ENCODE peak calls at places on chromosomes 16 and 17, in seven cellular contexts. C is effector memory CD4-positive, alpha-beta T cell; G is HFF-Myc; D is MG63; P is K562; T is lower leg skin; H is foreskin fibroblast. I is an unnamed sample.

GRCh38 chr17:2719861-2720260 is 8.3 kb upstream of the CLUH start:
- DNase-seq in C (no peak), G (no peak), D (no peak), P (no peak), T (no peak), H (no peak), I (no peak)

GRCh38 chr16:75025766-75026165 is 26.9 kb downstream of the ZNRF1 start:
- DNase-seq in C (no peak), G (no peak), D (peak), P (peak), T (no peak), H (no peak), I (no peak)

GRCh38 chr16:84611041-84611440 is 6.8 kb downstream of the COTL1 start:
- DNase-seq in C (no peak), G (no peak), D (no peak), P (no peak), T (no peak), H (no peak), I (no peak)

GRCh38 chr17:1201132-1201702 is 21.4 kb upstream of the ABR start:
- DNase-seq in C (no peak), G (no peak), D (no peak), P (no peak), T (no peak), H (no peak), I (peak)

GRCh38 chr17:37543527-37544122 is 53.9 kb downstream of the DUSP14 start:
- DNase-seq in C (no peak), G (no peak), D (no peak), P (no peak), T (no peak), H (peak), I (no peak)

GRCh38 chr16:89422905-89423630 is 67.3 kb downstream of the ANKRD11 start:
- DNase-seq in C (peak), G (no peak), D (peak), P (no peak), T (no peak), H (peak), I (peak)

GRCh38 chr17:29962656-29963055 is 21.2 kb downstream of the EFCAB5 start:
- DNase-seq in C (no peak), G (no peak), D (no peak), P (no peak), T (no peak), H (no peak), I (no peak)

GRCh38 chr16:68785715-68786114 is 48.6 kb downstream of the CDH1 start:
- DNase-seq in C (no peak), G (no peak), D (no peak), P (no peak), T (no peak), H (no peak), I (no peak)

GRCh38 chr16:28149016-28149888 is 62.5 kb downstream of the XPO6 start:
- DNase-seq in C (no peak), G (no peak), D (no peak), P (no peak), T (no peak), H (no peak), I (peak)

GRCh38 chr16:82033006-82033405 is 2.0 kb upstream of the HSD17B2 start:
- DNase-seq in C (no peak), G (no peak), D (no peak), P (no peak), T (no peak), H (no peak), I (no peak)

GRCh38 chr17:63973930-63974593 is 1.3 kb upstream of the SCN4A start:
- DNase-seq in C (no peak), G (no peak), D (peak), P (no peak), T (no peak), H (peak), I (no peak)

GRCh38 chr16:79598341-79599181 is 2.0 kb downstream of the MAF start:
- DNase-seq in C (peak), G (no peak), D (peak), P (no peak), T (peak), H (no peak), I (no peak)

GRCh38 chr16:30095166-30096078 is 591 bp downstream of the YPEL3 start:
- DNase-seq in C (no peak), G (no peak), D (no peak), P (no peak), T (peak), H (no peak), I (no peak)

GRCh38 chr16:67110136-67110847 is 551 bp downstream of the PHAF1 start:
- DNase-seq in C (no peak), G (no peak), D (no peak), P (no peak), T (no peak), H (no peak), I (no peak)

GRCh38 chr17:40458001-40458791 is 14.9 kb downstream of the IGFBP4 start:
- DNase-seq in C (no peak), G (peak), D (peak), P (no peak), T (no peak), H (peak), I (no peak)

GRCh38 chr17:4886830-4887229 is 12.5 kb upstream of the C17orf107 start:
- DNase-seq in C (no peak), G (no peak), D (no peak), P (no peak), T (no peak), H (no peak), I (no peak)

GRCh38 chr17:61129876-61130275 is 269.8 kb upstream of the TBX2 start:
- DNase-seq in C (no peak), G (no peak), D (peak), P (no peak), T (no peak), H (no peak), I (no peak)

GRCh38 chr17:67546578-67547527 is 169.8 kb downstream of the PITPNC1 start:
- DNase-seq in C (no peak), G (no peak), D (peak), P (no peak), T (no peak), H (peak), I (no peak)

GRCh38 chr17:31309525-31309924 is 4.3 kb downstream of the EVI2B start:
- DNase-seq in C (no peak), G (no peak), D (no peak), P (no peak), T (no peak), H (no peak), I (peak)

GRCh38 chr17:17812211-17813054 is 24.4 kb downstream of the SREBF1 start:
- DNase-seq in C (peak), G (no peak), D (no peak), P (peak), T (peak), H (no peak), I (no peak)

GRCh38 chr17:72539981-72540897 is 419.4 kb downstream of the SOX9 start:
- DNase-seq in C (no peak), G (no peak), D (peak), P (peak), T (peak), H (peak), I (no peak)

GRCh38 chr16:53611151-53611802 is 92.4 kb downstream of the RPGRIP1L start:
- DNase-seq in C (no peak), G (no peak), D (no peak), P (no peak), T (no peak), H (no peak), I (no peak)

DNA sequence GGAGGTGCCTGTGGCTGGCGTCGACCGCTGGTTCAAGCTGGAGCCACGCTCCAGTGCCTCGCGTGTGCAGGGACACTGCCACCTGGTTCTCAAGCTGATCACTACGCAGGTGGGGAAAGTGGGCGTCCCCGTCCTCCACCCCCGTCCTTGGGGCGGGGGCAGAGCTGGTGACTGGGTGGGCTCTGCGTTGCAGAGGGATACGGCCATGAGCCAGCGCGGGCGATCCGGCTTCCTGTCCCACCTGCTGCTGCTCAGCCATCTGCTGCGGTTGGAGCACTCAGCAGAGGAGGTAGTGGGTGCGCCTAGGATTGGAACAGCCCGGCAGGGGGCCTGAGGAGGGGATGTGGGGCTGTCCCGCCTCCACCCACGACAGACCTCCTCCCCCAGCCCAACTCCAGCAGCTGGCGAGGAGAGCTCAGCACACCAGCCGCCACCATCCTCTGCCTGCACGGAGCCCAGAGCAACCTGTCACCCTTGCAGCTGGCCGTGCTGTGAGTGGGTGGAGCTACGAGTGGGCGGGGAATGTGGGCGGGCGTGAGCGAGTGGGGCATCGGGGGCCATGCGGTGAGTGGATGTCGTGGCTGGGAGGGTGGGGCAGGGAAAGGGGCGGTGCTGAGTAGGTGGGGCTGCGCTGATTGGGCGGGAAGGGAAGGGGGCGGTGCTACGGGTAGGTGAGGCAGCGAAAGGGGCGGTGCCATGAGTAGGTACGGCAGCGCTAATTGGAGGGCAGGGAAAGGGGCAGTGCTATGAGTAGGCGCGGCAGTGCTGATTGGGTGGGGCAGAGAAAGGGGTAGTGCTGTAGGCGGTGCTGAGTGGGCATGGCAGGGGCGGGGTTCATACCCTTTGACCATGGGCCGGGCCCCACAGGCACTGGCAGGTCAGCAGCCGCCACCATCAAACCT is 8.9 kb downstream of the TSR3 start:
- DNase-seq in C (peak), G (peak), D (peak), P (peak), T (peak), H (peak), I (peak)
- H3K4me3 ChIP-seq in C (peak), G (no peak), D (no peak), P (no peak), T (no peak), H (no peak), I (peak)

GRCh38 chr16:47779201-47780016 is 318.3 kb downstream of the PHKB start:
- DNase-seq in C (no peak), G (no peak), D (no peak), P (no peak), T (no peak), H (no peak), I (peak)
- H3K4me3 ChIP-seq in C (peak), G (no peak), D (no peak), P (peak), T (no peak), H (peak), I (peak)

DNA sequence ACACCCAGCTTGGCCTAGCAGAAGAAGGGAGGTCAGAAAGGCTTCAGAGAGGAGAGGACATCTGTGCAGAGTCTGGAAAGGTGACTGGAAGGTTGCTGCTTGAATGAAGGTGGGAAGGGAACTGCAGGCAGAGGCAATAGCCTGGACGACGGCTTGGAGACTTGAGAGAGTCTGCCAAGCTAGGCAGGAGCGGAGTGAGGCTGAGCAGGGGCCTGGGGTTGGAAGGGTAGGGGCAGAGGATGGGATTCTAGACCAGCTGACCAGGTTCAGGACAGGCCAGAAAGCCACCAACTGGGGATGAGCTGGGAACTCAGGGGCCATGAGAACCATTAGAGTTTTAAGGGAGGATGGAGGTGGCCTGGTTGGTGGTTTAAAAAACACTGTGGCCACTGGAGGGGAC is 339 bp upstream of the SGCA start:
- DNase-seq in C (no peak), G (no peak), D (no peak), P (no peak), T (no peak), H (no peak), I (no peak)
- H3K4me3 ChIP-seq in C (no peak), G (no peak), D (no peak), P (no peak), T (no peak), H (no peak), I (no peak)

DNA sequence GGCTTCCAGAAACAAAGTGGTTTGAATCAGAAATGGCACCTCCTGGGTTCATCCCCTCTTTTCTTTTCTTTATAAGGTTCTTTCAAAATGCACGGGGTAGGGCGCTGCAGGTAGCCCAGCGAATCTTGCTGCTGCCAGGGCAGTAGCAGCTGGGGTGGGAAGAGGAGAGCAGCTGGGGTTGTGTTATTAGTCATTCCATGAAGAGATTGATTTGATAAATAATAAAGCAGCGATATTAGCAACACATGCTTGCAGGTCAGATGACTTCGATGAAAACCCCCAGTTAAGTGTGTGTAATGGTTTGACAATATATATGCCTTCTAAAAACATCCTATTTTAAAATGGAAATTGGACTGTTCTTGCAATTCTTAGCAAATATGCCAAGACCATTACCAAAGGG is 200.7 kb downstream of the CCDC182 start:
- DNase-seq in C (no peak), G (no peak), D (no peak), P (no peak), T (no peak), H (no peak), I (no peak)
- H3K4me3 ChIP-seq in C (no peak), G (no peak), D (no peak), P (no peak), T (no peak), H (no peak), I (no peak)

GRCh38 chr17:9484789-9485188 is 90.8 kb downstream of the STX8 start:
- DNase-seq in C (no peak), G (no peak), D (no peak), P (no peak), T (no peak), H (peak), I (no peak)
- H3K4me3 ChIP-seq in C (no peak), G (no peak), D (no peak), P (no peak), T (no peak), H (no peak), I (no peak)

GRCh38 chr17:20916383-20916782 is 126.4 kb downstream of the USP22 start:
- DNase-seq in C (no peak), G (no peak), D (no peak), P (no peak), T (no peak), H (no peak), I (no peak)
- H3K4me3 ChIP-seq in C (no peak), G (no peak), D (peak), P (no peak), T (no peak), H (no peak), I (no peak)

GRCh38 chr17:65017375-65017774 is 39.2 kb downstream of the GNA13 start:
- DNase-seq in C (no peak), G (no peak), D (no peak), P (no peak), T (no peak), H (no peak), I (no peak)

GRCh38 chr17:65020284-65020683 is 36.3 kb downstream of the GNA13 start:
- DNase-seq in C (no peak), G (peak), D (no peak), P (no peak), T (no peak), H (peak), I (no peak)

GRCh38 chr17:65022137-65022536 is 34.4 kb downstream of the GNA13 start:
- DNase-seq in C (no peak), G (no peak), D (no peak), P (no peak), T (no peak), H (no peak), I (no peak)

GRCh38 chr17:65015855-65016254 is 40.7 kb downstream of the GNA13 start:
- DNase-seq in C (no peak), G (no peak), D (no peak), P (no peak), T (no peak), H (no peak), I (no peak)

DNA sequence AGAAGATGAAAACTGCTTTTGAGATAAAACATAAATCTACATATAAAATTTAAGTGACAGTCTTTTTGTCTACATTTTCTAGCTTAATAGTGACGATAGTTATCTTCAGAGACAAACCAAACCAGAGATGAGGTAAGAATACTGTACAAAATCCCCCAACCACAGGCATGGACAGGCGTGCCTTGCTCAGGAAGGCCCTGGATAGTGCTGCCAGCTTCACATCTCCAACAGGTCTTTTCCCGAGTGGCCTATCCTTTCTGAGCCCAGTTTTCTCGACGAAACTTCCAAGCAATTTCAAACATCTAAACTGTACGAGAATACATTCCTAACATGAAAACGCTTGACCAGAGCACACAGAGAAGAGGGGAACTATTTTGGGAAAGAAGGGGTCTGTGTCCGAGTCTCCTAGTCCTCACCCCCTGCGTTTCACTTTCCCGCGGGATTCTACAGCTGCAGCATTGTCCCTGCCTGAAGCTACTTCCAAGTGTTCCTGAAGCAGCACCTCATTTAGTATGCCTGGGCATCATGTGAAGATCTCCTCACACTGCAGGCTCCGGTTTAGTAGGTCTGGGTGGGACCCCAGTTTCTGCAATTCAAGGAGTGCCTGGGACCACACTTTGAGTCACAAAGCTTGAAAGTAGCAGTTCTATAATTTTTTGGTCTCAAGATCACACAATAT is 37.8 kb downstream of the GNA13 start:
- DNase-seq in C (no peak), G (no peak), D (no peak), P (no peak), T (no peak), H (no peak), I (no peak)
- H3K4me3 ChIP-seq in C (no peak), G (no peak), D (no peak), P (no peak), T (no peak), H (no peak), I (no peak)

GRCh38 chr17:48406936-48407567 is 23.0 kb downstream of the SKAP1 start:
- DNase-seq in C (no peak), G (no peak), D (no peak), P (no peak), T (no peak), H (no peak), I (no peak)
- H3K4me3 ChIP-seq in C (no peak), G (no peak), D (no peak), P (no peak), T (no peak), H (no peak), I (no peak)

DNA sequence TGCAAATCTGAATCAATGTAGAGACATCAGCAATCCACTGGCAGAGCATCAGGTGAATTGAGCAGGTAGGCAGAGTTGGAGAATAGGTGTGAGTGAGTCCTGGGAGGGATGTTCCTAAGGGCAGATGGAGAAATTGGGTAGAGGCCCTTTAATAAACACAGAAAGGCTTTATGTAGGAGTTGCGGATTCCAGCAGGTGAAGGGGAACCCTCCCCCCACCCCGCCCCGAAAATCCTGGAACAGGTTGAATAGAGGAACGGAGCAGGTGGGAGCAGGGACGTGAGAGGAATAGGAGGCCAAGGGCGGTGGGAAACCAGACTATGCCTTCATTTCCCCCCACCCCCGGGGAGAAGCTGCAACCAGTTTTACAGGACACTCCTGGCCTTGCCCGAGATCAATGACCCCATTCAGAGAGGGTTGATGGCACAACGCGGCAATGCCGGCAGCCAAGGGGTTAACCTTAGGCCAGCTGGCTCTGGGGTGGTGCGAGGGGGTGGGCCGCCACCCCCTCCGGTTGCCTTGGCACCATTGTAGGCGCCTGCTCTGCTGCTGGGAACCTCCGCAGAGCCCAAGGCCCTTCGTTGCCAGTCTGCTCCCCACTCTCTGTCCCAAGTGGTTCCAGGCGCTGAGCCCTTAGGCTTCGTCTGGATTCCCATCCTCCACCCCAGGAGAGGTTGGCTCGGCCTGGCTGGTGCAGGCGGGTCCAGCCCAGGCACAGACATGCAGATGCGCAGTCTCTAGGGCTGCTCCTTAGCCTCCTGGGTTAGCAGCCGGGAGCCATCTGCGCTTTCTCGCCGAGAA is 814 bp upstream of the RUNDC3A start:
- DNase-seq in C (no peak), G (no peak), D (peak), P (no peak), T (no peak), H (peak), I (no peak)
- H3K4me3 ChIP-seq in C (no peak), G (no peak), D (no peak), P (no peak), T (no peak), H (peak), I (peak)

DNA sequence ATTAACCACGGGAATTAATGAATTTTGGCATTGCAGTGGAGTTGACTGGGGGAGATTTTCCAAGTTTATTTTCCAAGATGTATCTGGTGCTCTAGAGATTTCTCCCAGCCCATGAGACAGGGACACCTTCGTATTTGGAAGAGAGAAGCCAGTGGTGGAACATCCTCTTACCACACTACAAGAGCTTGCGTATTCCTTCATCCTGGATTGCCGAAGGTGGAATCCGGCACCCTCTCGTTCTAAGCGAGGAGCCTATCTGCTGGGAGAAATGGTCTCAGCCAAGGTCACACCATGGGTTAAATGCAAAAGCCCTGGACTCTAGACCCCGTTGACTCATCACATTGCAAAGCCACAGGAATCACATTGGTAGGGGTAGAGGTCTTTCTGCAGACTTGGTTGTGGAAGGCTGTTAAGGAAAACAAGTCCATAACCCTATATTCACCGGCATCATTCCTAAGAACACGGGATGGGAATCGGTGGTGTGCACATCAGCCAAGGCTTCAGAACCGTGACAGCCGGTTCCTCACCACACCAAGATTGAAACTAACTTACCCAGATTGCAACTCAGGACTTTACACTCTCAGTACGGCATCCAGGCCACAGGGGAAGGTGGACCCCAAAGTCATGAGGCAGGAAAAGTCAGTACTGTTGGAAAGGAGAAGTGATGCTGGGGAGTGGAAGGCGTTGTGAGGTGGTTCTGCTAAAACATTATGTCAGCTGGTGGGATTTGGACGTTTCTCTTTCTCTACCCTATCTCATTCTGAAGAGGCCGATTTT is 259.8 kb downstream of the CPPED1 start:
- DNase-seq in C (no peak), G (no peak), D (no peak), P (no peak), T (no peak), H (no peak), I (no peak)
- H3K4me3 ChIP-seq in C (no peak), G (no peak), D (no peak), P (no peak), T (no peak), H (no peak), I (no peak)